ENCODE peak calls at places on chromosomes 1 and 21, in four cellular contexts. E is NCI-H2029; C is GM19239; S is activated CD4-positive, alpha-beta T cell treated with anti-CD3 and anti-CD28 coated beads, Interleukin-2, amount 50 U/mL, for 1 hour. X is an unnamed sample.

GRCh38 chr1:60277269-60277668 is 203.7 kb upstream of the C1orf87 start:
- DNase-seq in S (no peak), E (peak; percentile 99), C (no peak), X (no peak)

GRCh38 chr1:160834945-160835565 is 27.6 kb downstream of the CD244 start:
- DNase-seq in E (peak; percentile 43), C (peak; percentile 21), S (peak; percentile 24), X (peak; percentile 30)

GRCh38 chr1:61585714-61586113 is 139.2 kb downstream of the TM2D1 start:
- DNase-seq in S (no peak), C (no peak), E (no peak), X (no peak)

GRCh38 chr1:65512967-65513777 is 92.7 kb downstream of the LEPR start:
- DNase-seq in S (no peak), C (no peak), E (peak; percentile 29), X (no peak)

GRCh38 chr1:109802136-109802900 is 38.6 kb upstream of the EPS8L3 start:
- DNase-seq in S (peak; percentile 14), E (no peak), C (no peak), X (peak; percentile 64)

GRCh38 chr21:46344219-46344915 is 20.4 kb downstream of the PCNT start:
- DNase-seq in E (no peak), C (no peak), S (no peak), X (no peak)

GRCh38 chr21:37601027-37601426 is 234.5 kb downstream of the DYRK1A start:
- DNase-seq in S (no peak), C (no peak), E (no peak), X (no peak)

GRCh38 chr1:172874950-172875349 is 175.8 kb downstream of the TNFSF18 start:
- DNase-seq in C (no peak), E (no peak), S (no peak), X (no peak)

GRCh38 chr1:103525114-103525606 is 339 bp upstream of the RNPC3 start:
- DNase-seq in S (no peak), E (no peak), C (no peak), X (peak; percentile 21)

GRCh38 chr1:235631816-235632215 is 17.8 kb downstream of the GNG4 start:
- DNase-seq in C (no peak), S (no peak), E (no peak), X (no peak)

GRCh38 chr1:19122668-19123067 is 87.4 kb downstream of the UBR4 start:
- DNase-seq in E (no peak), C (no peak), S (no peak), X (no peak)

GRCh38 chr1:239228451-239228850 is 157.9 kb upstream of the CHRM3 start:
- DNase-seq in E (no peak), S (no peak), C (no peak), X (no peak)

GRCh38 chr1:33261344-33261743 is 5.1 kb downstream of the ZNF362 start:
- DNase-seq in E (no peak), S (no peak), C (no peak), X (no peak)

GRCh38 chr1:95286479-95286878 is 52.5 kb downstream of the RWDD3 start:
- DNase-seq in S (no peak), C (no peak), E (peak; percentile 29), X (no peak)

GRCh38 chr21:38811257-38811656 is 5.5 kb downstream of the ETS2 start:
- DNase-seq in E (peak; percentile 35), S (no peak), C (no peak), X (no peak)

GRCh38 chr1:47298025-47298699 is 15.8 kb downstream of the STIL start:
- DNase-seq in E (no peak), C (no peak), S (no peak), X (no peak)

GRCh38 chr21:28687571-28687970 is 305.1 kb downstream of the LTN1 start:
- DNase-seq in S (no peak), E (no peak), C (no peak), X (no peak)

GRCh38 chr1:8516793-8517556 is 199.1 kb downstream of the SLC45A1 start:
- DNase-seq in C (no peak), S (no peak), E (no peak), X (no peak)

GRCh38 chr1:100458925-100459814 is 78.8 kb upstream of the GPR88 start:
- DNase-seq in S (peak; percentile 64), E (peak; percentile 47), C (peak; percentile 24), X (peak; percentile 62)

GRCh38 chr1:73674945-73675561 is 522.9 kb downstream of the LRRIQ3 start:
- DNase-seq in E (peak; percentile 9), S (no peak), C (no peak), X (no peak)

GRCh38 chr1:223429313-223429731 is 36.1 kb downstream of the CCDC185 start:
- DNase-seq in S (no peak), C (no peak), E (no peak), X (no peak)

GRCh38 chr1:34590211-34590623 is 164.6 kb upstream of the GJB5 start:
- DNase-seq in C (no peak), E (peak; percentile 98), S (no peak), X (no peak)

GRCh38 chr1:117664314-117664713 is 58.5 kb downstream of the TENT5C start:
- DNase-seq in S (peak; percentile 34), C (peak; percentile 64), E (no peak), X (peak; percentile 84)

GRCh38 chr1:53130598-53130877 is 11.9 kb downstream of the SLC1A7 start:
- DNase-seq in S (no peak), E (no peak), C (no peak), X (no peak)

GRCh38 chr1:6234502-6235295 is 1.1 kb downstream of the ICMT start:
- DNase-seq in E (no peak), C (no peak), S (no peak), X (no peak)

GRCh38 chr1:174871886-174872285 is 127.9 kb upstream of the CACYBP start:
- DNase-seq in S (no peak), C (no peak), E (no peak), X (no peak)

GRCh38 chr21:29230541-29231275 is 68.0 kb upstream of the BACH1 start:
- DNase-seq in C (no peak), E (no peak), S (no peak), X (no peak)